ENCODE peak calls at places on chromosomes 7 and 10, in ten cellular contexts. J is fibroblast of pulmonary artery; C is upper lobe of right lung; B is cardiac fibroblast; X is endothelial cell; S is A549; H is CD4-positive, alpha-beta T cell; K is progenitor cell of endocrine pancreas; F is dorsolateral prefrontal cortex; Z is left ventricle myocardium inferior. L is an unnamed sample.

GRCh38 chr10:13272164-13272571 is 27.7 kb downstream of the PHYH start:
- DNase-seq in H (no peak), X (no peak), F (peak; percentile 79), B (peak; percentile 74), S (no peak), J (peak; percentile 47), K (no peak), Z (peak; percentile 57), C (no peak), L (no peak)

GRCh38 chr7:106050002-106050742 is 61.9 kb downstream of the SYPL1 start:
- DNase-seq in F (no peak), B (peak; percentile 91), Z (no peak), H (no peak), X (peak; percentile 49), J (peak; percentile 92), S (peak; percentile 32), C (no peak), K (no peak), L (no peak)

GRCh38 chr7:150326657-150327268 is 3.4 kb upstream of the ACTR3C start:
- DNase-seq in X (no peak), J (no peak), K (no peak), C (no peak), S (no peak), B (no peak), Z (no peak), H (no peak), F (no peak), L (no peak)

GRCh38 chr7:17725761-17726160 is 214.5 kb downstream of the SNX13 start:
- DNase-seq in Z (no peak), F (no peak), S (no peak), X (no peak), B (peak; percentile 11), K (no peak), C (no peak), H (no peak), J (peak; percentile 23), L (no peak)

GRCh38 chr7:103795787-103796186 is 193.7 kb downstream of the RELN start:
- DNase-seq in J (no peak), H (no peak), S (no peak), Z (no peak), B (no peak), X (no peak), K (no peak), C (no peak), F (no peak), L (no peak)

GRCh38 chr10:17951868-17952371 is at the start of gene SLC39A12:
- DNase-seq in X (no peak), J (peak; percentile 54), H (no peak), F (no peak), K (no peak), Z (no peak), S (no peak), B (peak; percentile 52), C (no peak), L (no peak)

GRCh38 chr10:126571203-126571602 is 99.3 kb downstream of the C10orf90 start:
- DNase-seq in J (no peak), S (no peak), K (no peak), F (no peak), B (no peak), H (no peak), C (no peak), X (no peak), Z (no peak), L (no peak)

GRCh38 chr10:34859170-34859569 is 44.1 kb upstream of the PARD3 start:
- DNase-seq in Z (no peak), S (no peak), K (no peak), X (no peak), J (peak; percentile 18), B (peak; percentile 12), F (no peak), H (no peak), C (no peak), L (no peak)

GRCh38 chr10:10332786-10333185 is 684.9 kb upstream of the CELF2 start:
- DNase-seq in B (peak; percentile 26), J (no peak), C (no peak), S (no peak), F (no peak), Z (no peak), H (no peak), X (no peak), K (no peak), L (no peak)

GRCh38 chr10:122706947-122707346 is 7.3 kb upstream of the C10orf120 start:
- DNase-seq in S (no peak), Z (peak; percentile 63), J (no peak), X (no peak), B (no peak), H (no peak), C (no peak), F (no peak), K (no peak), L (no peak)

GRCh38 chr7:18893156-18893555 is 224.3 kb downstream of the TWIST1 start:
- DNase-seq in H (no peak), X (no peak), S (no peak), B (no peak), C (no peak), F (no peak), J (no peak), K (no peak), Z (no peak), L (no peak)

GRCh38 chr10:100377830-100378229 is 30.8 kb downstream of the SCD start:
- DNase-seq in J (no peak), C (no peak), S (no peak), K (no peak), F (no peak), Z (no peak), X (no peak), B (no peak), H (no peak), L (no peak)

GRCh38 chr7:103710247-103710646 is 264.2 kb upstream of the SLC26A5 start:
- DNase-seq in H (no peak), K (no peak), B (no peak), C (no peak), S (no peak), F (no peak), J (no peak), X (no peak), Z (no peak), L (no peak)

GRCh38 chr7:51186531-51186930 is 130.1 kb downstream of the COBL start:
- DNase-seq in X (no peak), B (peak; percentile 6), J (no peak), Z (peak; percentile 44), C (no peak), H (no peak), F (peak; percentile 64), S (no peak), K (no peak), L (no peak)

GRCh38 chr7:25216837-25217236 is 11.4 kb downstream of the NPVF start:
- DNase-seq in J (peak; percentile 72), X (no peak), F (no peak), B (peak; percentile 75), S (peak; percentile 52), Z (no peak), K (no peak), C (no peak), H (no peak), L (peak; percentile 23)

GRCh38 chr10:76991571-76991970 is 646.0 kb downstream of the KCNMA1 start:
- DNase-seq in X (no peak), H (no peak), B (peak; percentile 57), Z (no peak), F (no peak), K (no peak), S (no peak), J (no peak), C (no peak), L (no peak)

GRCh38 chr7:7201583-7202374 is 19.4 kb downstream of the C1GALT1 start:
- DNase-seq in F (no peak), Z (no peak), C (peak; percentile 60), H (peak; percentile 14), S (no peak), X (peak; percentile 29), B (no peak), K (no peak), J (no peak), L (no peak)

GRCh38 chr10:71666607-71667373 is 52.8 kb downstream of the C10orf105 start:
- DNase-seq in S (no peak), B (no peak), X (no peak), J (no peak), Z (no peak), H (no peak), K (peak; percentile 30), F (no peak), C (no peak), L (no peak)

DNA sequence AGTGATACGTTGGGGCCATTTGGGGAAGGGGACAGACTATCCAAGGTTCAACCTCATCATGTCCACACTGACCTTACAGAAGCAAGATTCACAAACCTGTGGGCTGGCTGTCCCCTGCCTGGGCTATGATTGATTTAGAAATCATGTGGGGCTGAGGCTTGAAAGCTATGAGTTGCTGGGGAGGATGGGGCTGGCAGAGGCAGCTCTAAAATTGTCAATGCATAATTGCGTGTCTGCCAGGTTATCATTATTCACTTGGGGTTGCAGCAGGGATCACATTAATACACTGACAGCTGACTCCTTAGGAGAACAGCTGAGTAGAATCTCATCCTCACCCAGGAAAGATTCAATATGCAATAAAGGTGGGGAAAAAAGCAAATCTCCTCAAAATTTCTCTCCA is 866.3 kb downstream of the CCSER2 start:
- DNase-seq in X (no peak), C (no peak), Z (no peak), B (no peak), J (no peak), F (no peak), K (no peak), S (no peak), H (no peak), L (no peak)
- TF ChIP-seq CTCF in X (no peak), C (no peak), Z (no peak), B (no peak), J (no peak), F (no peak), K (no peak), S (no peak), H (no peak), L (no peak)

DNA sequence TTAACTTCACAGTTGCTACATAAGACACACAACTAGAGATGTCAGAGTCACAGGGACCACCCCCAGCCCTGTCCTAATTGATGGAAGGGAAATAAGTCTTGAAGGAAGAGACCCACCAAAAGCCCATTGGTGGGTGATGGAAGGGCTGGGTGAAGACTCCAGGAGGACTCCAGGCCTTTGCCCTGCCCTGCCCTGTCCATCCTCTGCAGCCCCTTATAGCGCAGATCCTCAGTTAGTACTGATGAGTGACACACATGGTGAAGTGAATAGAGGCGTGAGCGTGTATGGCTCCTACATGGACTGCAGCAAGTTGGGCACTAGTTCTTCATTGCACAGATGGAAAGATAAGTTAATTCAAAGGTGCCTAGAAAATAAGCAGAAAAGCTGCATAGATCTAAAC is 178.8 kb downstream of the GRID1 start:
- DNase-seq in Z (no peak), H (no peak), B (no peak), S (no peak), C (peak; percentile 9), J (no peak), X (no peak), K (no peak), F (no peak), L (no peak)
- TF ChIP-seq CTCF in Z (no peak), H (no peak), B (no peak), S (no peak), C (no peak), J (no peak), X (no peak), K (no peak), F (no peak), L (no peak)

GRCh38 chr7:156848979-156849378 is 44.0 kb downstream of the LMBR1 start:
- DNase-seq in B (no peak), Z (no peak), C (no peak), X (no peak), S (no peak), H (no peak), K (no peak), J (no peak), F (no peak), L (no peak)
- TF ChIP-seq CTCF in B (no peak), Z (no peak), C (no peak), X (no peak), S (no peak), H (no peak), K (no peak), J (no peak), F (no peak), L (no peak)

GRCh38 chr7:11486271-11486670 is 345.7 kb downstream of the THSD7A start:
- DNase-seq in Z (no peak), H (no peak), B (peak; percentile 11), F (no peak), X (no peak), K (no peak), S (peak; percentile 20), J (peak; percentile 33), C (no peak), L (no peak)
- TF ChIP-seq CTCF in Z (no peak), H (no peak), B (no peak), F (no peak), X (no peak), K (no peak), S (no peak), J (peak; percentile 42), C (peak; percentile 17), L (no peak)